ENCODE peak calls at places on chromosome 5, in nine cellular contexts. H is Calu3; Y is lower lobe of right lung; T is CD4-positive, alpha-beta T cell; W is osteocyte; O is GM10248; K is nephron progenitor cell; P is fibroblast of villous mesenchyme; F is testis. C is an unnamed sample.

GRCh38 chr5:72252574-72253155 is 67.4 kb downstream of the MRPS27 start:
- DNase-seq in H (no peak), Y (no peak), T (no peak), W (no peak), O (no peak), K (no peak), P (no peak), F (no peak), C (no peak)

GRCh38 chr5:133746834-133747233 is 134.5 kb upstream of the FSTL4 start:
- DNase-seq in H (peak; percentile 29), Y (no peak), T (no peak), W (no peak), O (no peak), K (no peak), P (no peak), F (peak; percentile 36), C (no peak)

GRCh38 chr5:93189707-93190120 is 391.3 kb downstream of the NR2F1-AS1 start:
- DNase-seq in H (no peak), Y (no peak), T (no peak), W (no peak), O (no peak), K (no peak), P (peak; percentile 85), F (no peak), C (no peak)

GRCh38 chr5:150497274-150497988 is 10.5 kb upstream of the NDST1 start:
- DNase-seq in H (peak; percentile 82), Y (no peak), T (no peak), W (peak; percentile 89), O (no peak), K (peak; percentile 50), P (peak; percentile 93), F (peak; percentile 68), C (peak; percentile 90)

GRCh38 chr5:143400541-143401252 is 2.8 kb downstream of the NR3C1 start:
- DNase-seq in H (no peak), Y (no peak), T (no peak), W (no peak), O (no peak), K (no peak), P (peak; percentile 38), F (peak; percentile 20), C (no peak)

GRCh38 chr5:32044904-32045303 is 129.2 kb downstream of the GOLPH3 start:
- DNase-seq in H (no peak), Y (no peak), T (no peak), W (no peak), O (no peak), K (no peak), P (peak; percentile 45), F (no peak), C (no peak)

GRCh38 chr5:148228392-148228984 is 9.8 kb upstream of the MARCOL start:
- DNase-seq in H (no peak), Y (no peak), T (no peak), W (no peak), O (no peak), K (no peak), P (no peak), F (no peak), C (no peak)

GRCh38 chr5:534006-534742 is 9.9 kb upstream of the SLC9A3 start:
- DNase-seq in H (no peak), Y (peak; percentile 44), T (no peak), W (no peak), O (no peak), K (no peak), P (no peak), F (no peak), C (peak; percentile 72)

GRCh38 chr5:133930061-133930823 is 38.2 kb downstream of the C5orf15 start:
- DNase-seq in H (no peak), Y (no peak), T (peak; percentile 49), W (no peak), O (peak; percentile 63), K (peak; percentile 39), P (peak; percentile 33), F (no peak), C (no peak)

GRCh38 chr5:50547303-50547702 is 106.2 kb upstream of the EMB start:
- DNase-seq in H (no peak), Y (no peak), T (no peak), W (no peak), O (peak; percentile 10), K (no peak), P (no peak), F (no peak), C (no peak)

GRCh38 chr5:117486879-117487391 is 912.3 kb upstream of the SEMA6A start:
- DNase-seq in H (peak; percentile 9), Y (no peak), T (no peak), W (no peak), O (no peak), K (no peak), P (no peak), F (no peak), C (no peak)

GRCh38 chr5:181133610-181134231 is 2.8 kb upstream of the OR2V1 start:
- DNase-seq in H (peak; percentile 86), Y (peak; percentile 64), T (no peak), W (no peak), O (no peak), K (no peak), P (peak; percentile 72), F (peak; percentile 28), C (peak; percentile 84)

GRCh38 chr5:107010060-107010459 is 660.7 kb downstream of the EFNA5 start:
- DNase-seq in H (no peak), Y (no peak), T (no peak), W (no peak), O (no peak), K (no peak), P (no peak), F (no peak), C (no peak)

GRCh38 chr5:95922798-95923197 is 38.9 kb downstream of the ELL2 start:
- DNase-seq in H (no peak), Y (no peak), T (no peak), W (no peak), O (no peak), K (no peak), P (no peak), F (peak; percentile 84), C (no peak)

GRCh38 chr5:88845081-88845697 is 37.8 kb downstream of the MEF2C start:
- DNase-seq in H (no peak), Y (no peak), T (no peak), W (no peak), O (peak; percentile 52), K (no peak), P (no peak), F (no peak), C (no peak)

GRCh38 chr5:64680289-64680688 is 10.0 kb upstream of the SHISAL2B start:
- DNase-seq in H (no peak), Y (no peak), T (no peak), W (no peak), O (no peak), K (no peak), P (peak; percentile 5), F (no peak), C (no peak)
- TF ChIP-seq CTCF in H (no peak), Y (no peak), T (no peak), W (no peak), O (no peak), K (no peak), P (peak; percentile 43), F (no peak), C (no peak)

GRCh38 chr5:126437706-126438105 is 14.5 kb downstream of the GRAMD2B start:
- DNase-seq in H (no peak), Y (no peak), T (no peak), W (no peak), O (no peak), K (no peak), P (no peak), F (no peak), C (no peak)

GRCh38 chr5:126433708-126434107 is 10.5 kb downstream of the GRAMD2B start:
- DNase-seq in H (no peak), Y (no peak), T (no peak), W (no peak), O (no peak), K (no peak), P (no peak), F (no peak), C (no peak)

GRCh38 chr5:126438267-126438666 is 15.1 kb downstream of the GRAMD2B start:
- DNase-seq in H (no peak), Y (no peak), T (no peak), W (no peak), O (peak; percentile 51), K (no peak), P (no peak), F (no peak), C (no peak)

GRCh38 chr5:126435261-126435660 is 12.1 kb downstream of the GRAMD2B start:
- DNase-seq in H (no peak), Y (no peak), T (no peak), W (no peak), O (no peak), K (no peak), P (no peak), F (no peak), C (no peak)

GRCh38 chr5:126435714-126436113 is 12.5 kb downstream of the GRAMD2B start:
- DNase-seq in H (no peak), Y (no peak), T (no peak), W (no peak), O (no peak), K (no peak), P (no peak), F (no peak), C (no peak)
- TF ChIP-seq CTCF in H (no peak), Y (no peak), T (no peak), W (no peak), O (no peak), K (no peak), P (no peak), F (no peak), C (no peak)

DNA sequence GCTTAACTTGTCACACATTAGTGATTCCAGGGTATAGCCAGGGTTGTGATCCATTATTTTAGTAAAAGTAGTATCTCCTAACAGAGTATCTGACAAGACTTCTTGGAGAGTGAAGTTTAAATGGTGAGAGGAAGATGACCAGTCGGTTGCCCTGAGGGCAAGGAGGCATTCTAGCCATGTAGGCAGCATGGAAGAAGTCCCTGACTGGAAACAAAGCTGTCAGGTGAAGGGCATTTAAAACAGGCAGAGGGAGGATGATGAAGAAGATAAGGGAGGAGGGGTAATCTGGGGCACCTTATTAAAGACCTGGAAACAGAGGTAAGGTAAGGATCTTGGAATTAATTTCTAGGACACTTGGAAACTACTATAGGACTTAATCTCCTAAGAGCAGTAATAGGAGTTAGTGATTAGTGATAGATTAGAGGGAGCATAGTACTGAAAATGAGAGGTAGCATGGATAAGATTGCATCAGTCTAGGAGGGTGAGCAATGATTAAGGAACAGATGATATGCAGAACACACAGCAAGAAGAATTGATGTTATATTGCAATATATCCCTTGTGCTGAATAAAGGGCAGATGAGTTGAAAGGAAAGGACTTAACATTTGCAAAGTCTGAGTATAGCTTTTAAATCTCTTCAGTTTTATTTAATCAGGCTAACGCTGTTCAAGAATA is 9.5 kb downstream of the KIF2A start:
- DNase-seq in H (no peak), Y (no peak), T (no peak), W (no peak), O (no peak), K (no peak), P (peak; percentile 18), F (no peak), C (no peak)
- TF ChIP-seq CTCF in H (no peak), Y (no peak), T (no peak), W (no peak), O (no peak), K (no peak), P (no peak), F (no peak), C (no peak)

DNA sequence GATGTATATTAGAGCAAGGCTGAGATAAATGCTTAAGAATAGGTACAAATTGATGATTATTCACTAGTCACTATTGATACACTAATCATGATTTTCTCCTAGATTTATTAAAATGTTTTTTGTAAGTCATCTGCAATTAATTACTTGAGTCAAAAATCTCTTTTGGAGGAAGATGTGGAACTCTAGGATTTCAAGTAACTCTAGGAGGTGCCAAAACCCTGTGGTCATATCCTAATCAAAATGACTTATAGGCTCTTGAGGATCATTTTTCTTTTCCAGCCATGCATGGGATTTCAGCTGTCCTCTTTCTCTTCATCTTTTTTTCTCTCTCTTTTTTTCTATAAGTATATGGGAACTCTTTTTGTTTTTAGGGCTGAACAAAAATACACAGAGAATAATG is 141.8 kb upstream of the CD180 start:
- DNase-seq in H (no peak), Y (no peak), T (no peak), W (no peak), O (no peak), K (no peak), P (peak; percentile 27), F (no peak), C (no peak)
- TF ChIP-seq CTCF in H (no peak), Y (no peak), T (no peak), W (peak; percentile 13), O (no peak), K (no peak), P (no peak), F (no peak), C (no peak)